ENCODE peak calls at places on chromosomes 4 and X, in five cellular contexts. H is suprapubic skin, A is H7, T is spleen, G is Kasumi-1. L is an unnamed sample.

GRCh38 chr4:26736621-26737020 is 124.0 kb upstream of the STIM2 start:
- DNase-seq in H (no peak), A (no peak), T (no peak), G (no peak), L (no peak)

GRCh38 chr4:168218663-168219062 is 99.9 kb downstream of the DDX60 start:
- DNase-seq in H (no peak), A (no peak), T (no peak), G (no peak), L (no peak)

GRCh38 chr4:24912252-24913098 is at the start of gene CCDC149:
- DNase-seq in H (peak; percentile 73), A (peak; percentile 92), T (peak; percentile 80), G (no peak), L (peak; percentile 33)

GRCh38 chrX:141278306-141278705 is 36.0 kb upstream of the SPANXC start:
- DNase-seq in H (no peak), A (peak; percentile 19), T (no peak), G (peak; percentile 28), L (no peak)

GRCh38 chr4:3516061-3516835 is 16.0 kb downstream of the LRPAP1 start:
- DNase-seq in H (no peak), A (no peak), T (peak; percentile 73), G (no peak), L (no peak)

GRCh38 chr4:36316544-36317082 is 35.2 kb downstream of the DTHD1 start:
- DNase-seq in H (no peak), A (no peak), T (no peak), G (no peak), L (no peak)

GRCh38 chrX:76454456-76454927 is 27.0 kb downstream of the MAGEE1 start:
- DNase-seq in H (no peak), A (peak; percentile 3), T (peak; percentile 24), G (peak; percentile 57), L (no peak)

GRCh38 chrX:69238960-69239231 is 73.6 kb upstream of the PJA1 start:
- DNase-seq in H (no peak), A (no peak), T (no peak), G (no peak), L (no peak)

GRCh38 chr4:26349496-26349895 is 28.7 kb downstream of the RBPJ start:
- DNase-seq in H (no peak), A (no peak), T (no peak), G (no peak), L (no peak)

GRCh38 chr4:145904413-145905177 is 34.0 kb downstream of the ZNF827 start:
- DNase-seq in H (no peak), A (no peak), T (no peak), G (no peak), L (no peak)

GRCh38 chrX:129665916-129666644 is 11.3 kb upstream of the APLN start:
- DNase-seq in H (no peak), A (peak; percentile 65), T (no peak), G (no peak), L (no peak)

GRCh38 chr4:76703676-76704075 is 194.3 kb downstream of the SOWAHB start:
- DNase-seq in H (no peak), A (no peak), T (no peak), G (no peak), L (no peak)

GRCh38 chr4:16764622-16765021 is 133.8 kb downstream of the LDB2 start:
- DNase-seq in H (no peak), A (peak; percentile 23), T (no peak), G (peak; percentile 2), L (no peak)

GRCh38 chrX:11244641-11245040 is 48.6 kb upstream of the AMELX start:
- DNase-seq in H (no peak), A (no peak), T (no peak), G (no peak), L (no peak)

GRCh38 chr4:158710814-158711213 is 12.4 kb downstream of the PPID start:
- DNase-seq in H (no peak), A (no peak), T (no peak), G (no peak), L (no peak)